ENCODE peak calls at places on chromosomes 5 and 9, in five cellular contexts. J is WERI-Rb-1, X is spleen, Y is heart left ventricle, P is tibial nerve. V is an unnamed sample.

GRCh38 chr5:131810510-131811249 is 13.9 kb upstream of the FNIP1 start:
- DNase-seq in J (no peak), X (no peak), Y (no peak), P (no peak), V (no peak)

GRCh38 chr9:129823163-129823933 is 588 bp downstream of the TOR1A start:
- DNase-seq in P (no peak), J (peak; percentile 64), Y (peak; percentile 25), X (peak; percentile 87), V (no peak)

GRCh38 chr5:171342362-171343111 is 33.5 kb downstream of the TLX3 start:
- DNase-seq in P (peak; percentile 47), J (peak; percentile 48), X (peak; percentile 15), Y (no peak), V (peak; percentile 31)

GRCh38 chr9:33785914-33786313 is 9.4 kb upstream of the PRSS3 start:
- DNase-seq in P (no peak), J (peak; percentile 41), X (no peak), Y (no peak), V (no peak)

GRCh38 chr5:34660444-34660843 is 4.3 kb downstream of the RAI14 start:
- DNase-seq in J (no peak), P (no peak), X (no peak), Y (no peak), V (no peak)

GRCh38 chr9:98993570-98993945 is 49.9 kb downstream of the COL15A1 start:
- DNase-seq in Y (peak; percentile 52), X (no peak), J (no peak), P (no peak), V (no peak)

GRCh38 chr9:127204771-127205470 is 59.7 kb upstream of the GARNL3 start:
- DNase-seq in X (peak; percentile 59), J (peak; percentile 99), P (no peak), Y (no peak), V (no peak)

GRCh38 chr9:17611921-17612320 is 33.1 kb downstream of the SH3GL2 start:
- DNase-seq in Y (peak; percentile 18), P (no peak), J (no peak), X (no peak), V (no peak)

GRCh38 chr5:6704361-6704851 is 8.8 kb upstream of the TENT4A start:
- DNase-seq in J (no peak), Y (peak; percentile 81), P (peak; percentile 22), X (no peak), V (no peak)

GRCh38 chr5:74241751-74242140 is 398.8 kb downstream of the ENC1 start:
- DNase-seq in P (no peak), Y (no peak), J (no peak), X (no peak), V (no peak)
- H3K4me3 ChIP-seq in P (no peak overlapping the region), Y (no peak overlapping the region), J (no peak overlapping the region), X (no peak overlapping the region), V (no peak overlapping the region)

DNA sequence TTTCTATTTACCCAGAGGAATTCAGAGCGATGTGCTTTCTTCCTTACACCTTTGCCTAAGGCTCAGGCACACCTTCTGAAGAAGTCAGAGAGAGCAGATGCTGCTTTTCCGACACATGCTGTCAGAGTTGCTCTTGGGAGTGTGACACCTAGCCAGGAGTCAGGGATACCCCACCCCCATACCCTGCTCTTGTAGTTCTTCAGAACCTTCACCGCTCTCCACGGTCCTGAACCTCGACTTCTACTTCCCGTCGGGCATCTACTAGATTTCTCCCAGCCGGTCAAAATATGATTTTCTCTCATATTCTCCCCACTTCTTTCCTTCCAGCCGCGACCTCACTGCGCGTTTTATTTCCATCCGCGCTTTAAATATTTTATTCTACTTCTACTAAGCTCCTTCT is 1.7 kb downstream of the GRIN3A start:
- DNase-seq in Y (no peak), X (no peak), P (no peak), J (no peak), V (peak; percentile 36)
- H3K4me3 ChIP-seq in Y (peak overlapping the region; percentile 56), X (no peak overlapping the region), P (no peak overlapping the region), J (no peak overlapping the region), V (peak overlapping the region; percentile 60)

DNA sequence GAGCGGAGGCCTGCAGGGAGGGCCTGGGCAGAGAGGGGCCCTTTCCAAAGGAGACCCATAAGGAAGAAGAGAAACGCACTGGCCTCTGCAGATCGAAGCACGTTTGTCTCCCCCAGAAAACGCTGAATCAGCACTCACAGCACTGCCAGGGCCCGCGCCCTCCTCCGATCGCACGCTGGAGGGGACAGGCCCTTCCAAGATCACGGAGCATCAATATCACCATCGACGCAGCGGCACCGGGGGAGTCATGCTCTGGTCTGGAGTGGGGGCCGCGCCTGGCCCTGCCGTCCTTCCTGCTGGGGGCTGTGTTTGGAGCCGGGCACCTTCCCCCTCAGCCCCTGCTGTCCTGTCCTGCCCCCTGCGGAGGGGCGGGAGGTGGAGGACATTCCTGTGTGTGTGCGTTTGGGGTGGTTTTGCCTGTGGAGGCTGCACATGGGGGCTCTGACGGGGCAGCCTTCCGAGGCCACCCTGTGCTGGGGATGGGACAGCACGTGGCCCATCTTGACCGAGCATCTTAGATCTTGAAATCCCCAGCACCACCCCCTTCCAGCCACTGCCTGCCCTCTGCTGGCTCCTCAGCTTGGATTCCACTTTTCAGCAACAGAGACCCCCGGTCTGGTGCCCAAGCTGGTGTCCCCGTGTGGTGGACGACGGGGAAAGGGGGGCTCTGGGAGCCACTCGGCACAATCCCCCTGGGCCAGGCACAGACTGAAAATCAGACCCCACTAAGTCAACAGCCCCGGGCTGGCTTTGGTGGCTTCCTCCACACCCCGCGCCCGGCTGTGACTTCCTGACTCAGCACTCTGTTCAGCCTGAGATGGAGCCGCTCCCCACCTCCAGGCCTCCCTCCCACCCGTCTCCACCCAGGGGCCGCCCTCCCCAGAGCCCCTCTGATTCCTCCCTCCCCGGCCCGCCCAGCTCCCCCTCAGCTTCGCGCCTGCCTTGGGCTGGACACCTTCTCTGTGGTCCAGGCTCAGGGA is 8.3 kb downstream of the TMEM250 start:
- DNase-seq in J (peak; percentile 52), Y (no peak), X (peak; percentile 87), P (no peak), V (no peak)
- H3K4me3 ChIP-seq in J (peak overlapping the region; percentile 46), Y (peak overlapping the region; percentile 51), X (peak overlapping the region; percentile 17), P (peak overlapping the region; percentile 43), V (no peak overlapping the region)

GRCh38 chr9:109974918-109975276 is 194.9 kb downstream of the PALM2AKAP2 start:
- DNase-seq in P (no peak), Y (no peak), J (no peak), X (no peak), V (no peak)

GRCh38 chr9:109976328-109976702 is 196.3 kb downstream of the PALM2AKAP2 start:
- DNase-seq in J (no peak), P (no peak), X (no peak), Y (no peak), V (no peak)

GRCh38 chr9:109975574-109976327 is 195.8 kb downstream of the PALM2AKAP2 start:
- DNase-seq in J (no peak), X (no peak), P (no peak), Y (no peak), V (no peak)

GRCh38 chr9:109973336-109973735 is 193.3 kb downstream of the PALM2AKAP2 start:
- DNase-seq in J (no peak), X (no peak), Y (no peak), P (no peak), V (no peak)

GRCh38 chr9:109974143-109974917 is 194.3 kb downstream of the PALM2AKAP2 start:
- DNase-seq in J (no peak), X (peak; percentile 80), Y (peak; percentile 25), P (no peak), V (no peak)
- H3K4me3 ChIP-seq in J (no peak overlapping the region), X (no peak overlapping the region), Y (no peak overlapping the region), P (no peak overlapping the region), V (no peak overlapping the region)

GRCh38 chr5:42940853-42941252 is 99.3 kb downstream of the ANXA2R start:
- DNase-seq in J (no peak), Y (no peak), P (no peak), X (no peak), V (no peak)

GRCh38 chr5:42949348-42950090 is 90.6 kb downstream of the ANXA2R start:
- DNase-seq in X (peak; percentile 92), Y (peak; percentile 53), P (peak; percentile 51), J (peak; percentile 14), V (no peak)

GRCh38 chr5:42948961-42949347 is 91.2 kb downstream of the ANXA2R start:
- DNase-seq in Y (no peak), P (no peak), X (no peak), J (no peak), V (no peak)

GRCh38 chr5:42944989-42945388 is 95.1 kb downstream of the ANXA2R start:
- DNase-seq in Y (peak; percentile 23), P (no peak), X (no peak), J (no peak), V (no peak)

DNA sequence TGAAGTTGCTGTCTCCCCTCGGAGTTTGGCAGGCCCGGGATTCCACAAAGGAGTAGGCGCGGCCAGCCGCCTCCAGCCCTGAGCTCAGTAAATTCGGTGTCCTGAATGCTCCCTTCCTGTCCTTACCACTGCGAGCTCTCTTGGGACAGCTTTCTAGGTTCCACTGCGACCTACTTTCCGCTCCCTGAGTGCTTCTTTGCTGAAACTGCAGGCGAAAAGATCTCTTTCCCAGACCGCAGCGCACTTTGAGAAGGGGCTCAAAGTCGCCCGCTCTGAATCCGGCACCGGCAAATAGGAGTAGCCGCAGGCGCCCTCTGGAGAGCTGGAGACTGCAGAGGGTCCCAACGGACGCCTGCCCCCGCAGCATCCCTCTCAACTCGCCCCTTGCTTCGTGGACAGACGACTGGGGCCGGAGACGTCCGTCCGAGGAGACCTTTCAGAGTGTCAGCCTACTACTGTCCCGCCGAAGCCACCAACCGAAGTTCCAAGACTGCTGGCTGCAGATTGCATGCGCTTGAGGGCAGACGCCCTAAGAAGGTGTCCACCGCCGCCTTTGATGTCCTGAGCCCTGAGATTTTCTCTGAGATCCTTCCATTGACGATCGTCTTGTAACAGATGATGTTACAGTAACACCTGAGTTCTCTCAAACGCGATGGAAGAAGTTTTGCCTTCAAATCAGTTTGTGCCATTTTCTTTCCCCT is 96.0 kb downstream of the ANXA2R start:
- DNase-seq in P (no peak), J (no peak), X (no peak), Y (peak; percentile 23), V (no peak)
- H3K4me3 ChIP-seq in P (no peak overlapping the region), J (no peak overlapping the region), X (no peak overlapping the region), Y (peak overlapping the region; percentile 37), V (no peak overlapping the region)

GRCh38 chr9:131273791-131274673 is 2.3 kb downstream of the FAM78A start:
- DNase-seq in Y (no peak), X (peak; percentile 64), J (no peak), P (no peak), V (peak; percentile 33)

GRCh38 chr9:131270171-131271015 is 5.9 kb downstream of the FAM78A start:
- DNase-seq in P (peak; percentile 53), J (no peak), X (peak; percentile 93), Y (peak; percentile 90), V (no peak)

GRCh38 chr9:131273146-131273545 is 3.2 kb downstream of the FAM78A start:
- DNase-seq in P (no peak), Y (peak; percentile 83), X (peak; percentile 83), J (no peak), V (no peak)

GRCh38 chr9:131271506-131271931 is 4.8 kb downstream of the FAM78A start:
- DNase-seq in P (no peak), Y (no peak), X (peak; percentile 75), J (no peak), V (no peak)

GRCh38 chr9:131272212-131272611 is 4.1 kb downstream of the FAM78A start:
- DNase-seq in X (no peak), J (no peak), P (no peak), Y (no peak), V (no peak)
- H3K4me3 ChIP-seq in X (no peak overlapping the region), J (no peak overlapping the region), P (no peak overlapping the region), Y (peak overlapping the region; percentile 96), V (no peak overlapping the region)

V was measured in LNCaP clone FGC.